ENCODE peak calls at places on chromosomes 13 and 19, in ten cellular contexts. One of them, this sample, is unnamed. For H3K36me3 and H3K9me3, the result is how much of the 10 kb centered on the place peaks cover.

GRCh38 chr19:52492201-52492960 is 35.1 kb upstream of the ZNF808 start:
- DNase-seq in IMR-90: no peak
- DNase-seq in lower lobe of right lung: peak
- DNase-seq in esophagus squamous epithelium: no peak
- DNase-seq in Peyer's patch: no peak
- DNase-seq in thoracic aorta: no peak
- DNase-seq in fibroblast of lung: no peak
- DNase-seq in astrocyte: no peak
- DNase-seq in ovary: no peak
- DNase-seq in HCT116: no peak
- DNase-seq in this sample: no peak

GRCh38 chr13:74151859-74152258 is 17.7 kb upstream of the KLF12 start:
- DNase-seq in fibroblast of lung: no peak
- DNase-seq in IMR-90: no peak
- DNase-seq in esophagus squamous epithelium: no peak
- DNase-seq in ovary: no peak
- DNase-seq in thoracic aorta: no peak
- DNase-seq in astrocyte: no peak
- DNase-seq in lower lobe of right lung: no peak
- DNase-seq in HCT116: no peak
- DNase-seq in Peyer's patch: no peak
- DNase-seq in this sample: no peak

GRCh38 chr19:19627716-19628498 is at the start of gene LPAR2:
- DNase-seq in thoracic aorta: no peak
- DNase-seq in ovary: peak
- DNase-seq in fibroblast of lung: peak
- DNase-seq in IMR-90: no peak
- DNase-seq in Peyer's patch: peak
- DNase-seq in esophagus squamous epithelium: no peak
- DNase-seq in lower lobe of right lung: peak
- DNase-seq in astrocyte: no peak
- DNase-seq in HCT116: peak
- DNase-seq in this sample: peak

GRCh38 chr13:61954092-61954491 is 538.4 kb upstream of the PCDH20 start:
- DNase-seq in IMR-90: peak
- DNase-seq in astrocyte: no peak
- DNase-seq in Peyer's patch: no peak
- DNase-seq in esophagus squamous epithelium: no peak
- DNase-seq in fibroblast of lung: peak
- DNase-seq in HCT116: peak
- DNase-seq in thoracic aorta: no peak
- DNase-seq in lower lobe of right lung: no peak
- DNase-seq in ovary: no peak
- DNase-seq in this sample: no peak

GRCh38 chr13:75485286-75486062 is 3.5 kb upstream of the TBC1D4 start:
- DNase-seq in ovary: no peak
- DNase-seq in lower lobe of right lung: no peak
- DNase-seq in thoracic aorta: no peak
- DNase-seq in esophagus squamous epithelium: no peak
- DNase-seq in HCT116: peak
- DNase-seq in astrocyte: peak
- DNase-seq in Peyer's patch: no peak
- DNase-seq in IMR-90: peak
- DNase-seq in fibroblast of lung: peak
- DNase-seq in this sample: no peak

GRCh38 chr19:56113071-56113632 is 7.9 kb downstream of the ZNF787 start:
- DNase-seq in thoracic aorta: no peak
- DNase-seq in HCT116: no peak
- DNase-seq in Peyer's patch: peak
- DNase-seq in lower lobe of right lung: peak
- DNase-seq in ovary: no peak
- DNase-seq in fibroblast of lung: no peak
- DNase-seq in astrocyte: no peak
- DNase-seq in esophagus squamous epithelium: no peak
- DNase-seq in IMR-90: no peak
- DNase-seq in this sample: no peak

GRCh38 chr13:73667756-73668155 is 466.4 kb downstream of the KLF12 start:
- DNase-seq in fibroblast of lung: no peak
- DNase-seq in astrocyte: no peak
- DNase-seq in esophagus squamous epithelium: no peak
- DNase-seq in ovary: no peak
- DNase-seq in Peyer's patch: no peak
- DNase-seq in HCT116: no peak
- DNase-seq in IMR-90: no peak
- DNase-seq in lower lobe of right lung: no peak
- DNase-seq in thoracic aorta: no peak
- DNase-seq in this sample: no peak

GRCh38 chr13:71879129-71879535 is 12.1 kb upstream of the DACH1 start:
- DNase-seq in IMR-90: peak
- DNase-seq in Peyer's patch: no peak
- DNase-seq in lower lobe of right lung: no peak
- DNase-seq in HCT116: peak
- DNase-seq in ovary: no peak
- DNase-seq in astrocyte: no peak
- DNase-seq in thoracic aorta: no peak
- DNase-seq in esophagus squamous epithelium: no peak
- DNase-seq in fibroblast of lung: peak
- DNase-seq in this sample: peak

GRCh38 chr13:51921790-51922740 is 60.3 kb downstream of the CCDC70 start:
- DNase-seq in HCT116: no peak
- DNase-seq in lower lobe of right lung: no peak
- DNase-seq in Peyer's patch: no peak
- DNase-seq in IMR-90: peak
- DNase-seq in astrocyte: no peak
- DNase-seq in thoracic aorta: no peak
- DNase-seq in esophagus squamous epithelium: no peak
- DNase-seq in fibroblast of lung: no peak
- DNase-seq in ovary: no peak
- DNase-seq in this sample: no peak

GRCh38 chr13:20114066-20114465 is 46.8 kb downstream of the GJA3 start:
- DNase-seq in astrocyte: no peak
- DNase-seq in Peyer's patch: no peak
- DNase-seq in esophagus squamous epithelium: no peak
- DNase-seq in IMR-90: no peak
- DNase-seq in fibroblast of lung: no peak
- DNase-seq in lower lobe of right lung: peak
- DNase-seq in ovary: no peak
- DNase-seq in HCT116: no peak
- DNase-seq in thoracic aorta: no peak
- DNase-seq in this sample: no peak

GRCh38 chr19:2952953-2953481 is 8.2 kb upstream of the ZNF77 start:
- DNase-seq in lower lobe of right lung: peak
- DNase-seq in astrocyte: no peak
- DNase-seq in ovary: no peak
- DNase-seq in thoracic aorta: no peak
- DNase-seq in fibroblast of lung: peak
- DNase-seq in esophagus squamous epithelium: no peak
- DNase-seq in HCT116: no peak
- DNase-seq in IMR-90: no peak
- DNase-seq in Peyer's patch: no peak
- DNase-seq in this sample: no peak

GRCh38 chr13:41811588-41812021 is 149.3 kb downstream of the VWA8 start:
- DNase-seq in IMR-90: no peak
- DNase-seq in fibroblast of lung: no peak
- DNase-seq in esophagus squamous epithelium: no peak
- DNase-seq in ovary: no peak
- DNase-seq in astrocyte: no peak
- DNase-seq in lower lobe of right lung: no peak
- DNase-seq in Peyer's patch: no peak
- DNase-seq in HCT116: no peak
- DNase-seq in thoracic aorta: no peak
- DNase-seq in this sample: no peak

GRCh38 chr13:48580185-48580803 is 47.4 kb upstream of the RCBTB2 start:
- DNase-seq in IMR-90: peak
- DNase-seq in lower lobe of right lung: no peak
- DNase-seq in astrocyte: no peak
- DNase-seq in ovary: peak
- DNase-seq in esophagus squamous epithelium: no peak
- DNase-seq in thoracic aorta: peak
- DNase-seq in fibroblast of lung: peak
- DNase-seq in HCT116: peak
- DNase-seq in Peyer's patch: peak
- DNase-seq in this sample: peak

GRCh38 chr19:55486971-55487883 is 1.0 kb upstream of the SSC5D start:
- DNase-seq in lower lobe of right lung: no peak
- DNase-seq in Peyer's patch: no peak
- DNase-seq in ovary: peak
- DNase-seq in fibroblast of lung: peak
- DNase-seq in thoracic aorta: no peak
- DNase-seq in HCT116: no peak
- DNase-seq in astrocyte: peak
- DNase-seq in IMR-90: peak
- DNase-seq in esophagus squamous epithelium: no peak
- DNase-seq in this sample: no peak

GRCh38 chr19:47274891-47275865 is 493 bp downstream of the INAFM1 start:
- DNase-seq in Peyer's patch: no peak
- DNase-seq in HCT116: no peak
- DNase-seq in thoracic aorta: no peak
- DNase-seq in fibroblast of lung: peak
- DNase-seq in astrocyte: peak
- DNase-seq in ovary: no peak
- DNase-seq in lower lobe of right lung: peak
- DNase-seq in esophagus squamous epithelium: no peak
- DNase-seq in IMR-90: no peak
- DNase-seq in this sample: no peak

GRCh38 chr19:53870485-53870844 is 2.8 kb downstream of the MYADM start:
- DNase-seq in astrocyte: no peak
- DNase-seq in thoracic aorta: no peak
- DNase-seq in fibroblast of lung: peak
- DNase-seq in Peyer's patch: no peak
- DNase-seq in esophagus squamous epithelium: no peak
- DNase-seq in lower lobe of right lung: peak
- DNase-seq in IMR-90: no peak
- DNase-seq in HCT116: no peak
- DNase-seq in ovary: no peak
- DNase-seq in this sample: no peak

GRCh38 chr13:40344270-40345148 is 321.9 kb downstream of the FOXO1 start:
- DNase-seq in lower lobe of right lung: no peak
- DNase-seq in thoracic aorta: no peak
- DNase-seq in esophagus squamous epithelium: no peak
- DNase-seq in ovary: no peak
- DNase-seq in fibroblast of lung: peak
- DNase-seq in HCT116: no peak
- DNase-seq in IMR-90: no peak
- DNase-seq in astrocyte: peak
- DNase-seq in Peyer's patch: no peak
- DNase-seq in this sample: no peak

GRCh38 chr13:33280923-33281322 is 4.6 kb downstream of the STARD13 start:
- DNase-seq in lower lobe of right lung: no peak
- DNase-seq in HCT116: no peak
- DNase-seq in ovary: no peak
- DNase-seq in fibroblast of lung: peak
- DNase-seq in astrocyte: no peak
- DNase-seq in IMR-90: peak
- DNase-seq in esophagus squamous epithelium: no peak
- DNase-seq in thoracic aorta: no peak
- DNase-seq in Peyer's patch: no peak
- DNase-seq in this sample: no peak

GRCh38 chr13:113927661-113928581 is 46.0 kb downstream of the C13orf46 start:
- DNase-seq in fibroblast of lung: peak
- DNase-seq in astrocyte: peak
- DNase-seq in ovary: peak
- DNase-seq in esophagus squamous epithelium: no peak
- DNase-seq in thoracic aorta: peak
- DNase-seq in IMR-90: peak
- DNase-seq in HCT116: no peak
- DNase-seq in Peyer's patch: no peak
- DNase-seq in lower lobe of right lung: no peak
- DNase-seq in this sample: no peak

DNA sequence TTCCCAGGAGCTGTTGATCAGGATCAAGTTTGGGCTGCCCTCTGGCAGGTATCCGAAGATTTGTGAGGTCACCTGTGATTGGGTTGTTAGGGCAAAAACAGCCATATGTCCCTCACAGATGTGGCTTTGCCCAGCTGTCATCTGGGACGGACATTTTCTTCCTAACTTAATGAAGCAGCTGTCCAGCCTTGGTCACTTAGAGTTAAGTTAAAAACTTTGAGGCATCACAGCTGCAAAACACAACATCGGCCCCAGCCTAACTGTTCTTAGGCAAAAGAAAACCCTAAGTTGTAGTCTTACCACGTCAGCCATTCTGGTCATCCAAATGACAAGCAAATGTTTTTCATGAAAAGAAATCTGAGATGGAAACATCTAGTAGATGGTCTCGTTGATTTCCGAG is 318.5 kb downstream of the DCLK1 start:
- DNase-seq in ovary: no peak
- DNase-seq in HCT116: no peak
- DNase-seq in thoracic aorta: no peak
- DNase-seq in lower lobe of right lung: no peak
- DNase-seq in fibroblast of lung: no peak
- DNase-seq in IMR-90: no peak
- DNase-seq in esophagus squamous epithelium: no peak
- DNase-seq in astrocyte: no peak
- DNase-seq in Peyer's patch: no peak
- DNase-seq in this sample: no peak
- H3K4me3 ChIP-seq in ovary: no peak
- H3K4me3 ChIP-seq in HCT116: no peak
- H3K4me3 ChIP-seq in thoracic aorta: no peak
- H3K4me3 ChIP-seq in lower lobe of right lung: no peak
- H3K4me3 ChIP-seq in fibroblast of lung: no peak
- H3K4me3 ChIP-seq in IMR-90: no peak
- H3K4me3 ChIP-seq in esophagus squamous epithelium: no peak
- H3K4me3 ChIP-seq in astrocyte: no peak
- H3K4me3 ChIP-seq in Peyer's patch: no peak
- H3K4me3 ChIP-seq in this sample: no peak

GRCh38 chr19:33102893-33103292 is 21.9 kb downstream of the GPATCH1 start:
- DNase-seq in fibroblast of lung: no peak
- DNase-seq in lower lobe of right lung: no peak
- DNase-seq in thoracic aorta: no peak
- DNase-seq in IMR-90: no peak
- DNase-seq in Peyer's patch: no peak
- DNase-seq in astrocyte: no peak
- DNase-seq in ovary: no peak
- DNase-seq in esophagus squamous epithelium: no peak
- DNase-seq in HCT116: no peak
- DNase-seq in this sample: no peak
- H3K36me3 ChIP-seq in fibroblast of lung: under half
- H3K36me3 ChIP-seq in lower lobe of right lung: half or more
- H3K36me3 ChIP-seq in thoracic aorta: under half
- H3K36me3 ChIP-seq in IMR-90: under half
- H3K36me3 ChIP-seq in Peyer's patch: half or more
- H3K36me3 ChIP-seq in astrocyte: under half
- H3K36me3 ChIP-seq in ovary: under half
- H3K36me3 ChIP-seq in esophagus squamous epithelium: under half
- H3K36me3 ChIP-seq in HCT116: under half
- H3K36me3 ChIP-seq in this sample: half or more

GRCh38 chr19:37332839-37333238 is 38.1 kb upstream of the ZNF527 start:
- DNase-seq in astrocyte: no peak
- DNase-seq in Peyer's patch: no peak
- DNase-seq in lower lobe of right lung: no peak
- DNase-seq in HCT116: no peak
- DNase-seq in fibroblast of lung: no peak
- DNase-seq in thoracic aorta: no peak
- DNase-seq in IMR-90: no peak
- DNase-seq in ovary: no peak
- DNase-seq in esophagus squamous epithelium: no peak
- DNase-seq in this sample: no peak
- H3K9me3 ChIP-seq in astrocyte: under half
- H3K9me3 ChIP-seq in Peyer's patch: under half
- H3K9me3 ChIP-seq in lower lobe of right lung: under half
- H3K9me3 ChIP-seq in HCT116: under half
- H3K9me3 ChIP-seq in fibroblast of lung: under half
- H3K9me3 ChIP-seq in thoracic aorta: under half
- H3K9me3 ChIP-seq in IMR-90: under half
- H3K9me3 ChIP-seq in ovary: under half
- H3K9me3 ChIP-seq in esophagus squamous epithelium: under half
- H3K9me3 ChIP-seq in this sample: under half

GRCh38 chr13:77513719-77514335 is 21.7 kb upstream of the SCEL start:
- DNase-seq in fibroblast of lung: no peak
- DNase-seq in esophagus squamous epithelium: no peak
- DNase-seq in HCT116: no peak
- DNase-seq in ovary: no peak
- DNase-seq in lower lobe of right lung: no peak
- DNase-seq in thoracic aorta: no peak
- DNase-seq in Peyer's patch: peak
- DNase-seq in astrocyte: no peak
- DNase-seq in IMR-90: no peak
- DNase-seq in this sample: no peak
- H3K4me3 ChIP-seq in fibroblast of lung: no peak
- H3K4me3 ChIP-seq in esophagus squamous epithelium: no peak
- H3K4me3 ChIP-seq in HCT116: no peak
- H3K4me3 ChIP-seq in ovary: no peak
- H3K4me3 ChIP-seq in lower lobe of right lung: no peak
- H3K4me3 ChIP-seq in thoracic aorta: no peak
- H3K4me3 ChIP-seq in Peyer's patch: no peak
- H3K4me3 ChIP-seq in astrocyte: no peak
- H3K4me3 ChIP-seq in IMR-90: no peak
- H3K4me3 ChIP-seq in this sample: no peak

This sample was measured in naive thymus-derived CD4-positive, alpha-beta T cell.